ENCODE peak calls at places on chromosome 17, in ten cellular contexts. O, C, S, Q, J, H, B, K, D and G are unnamed samples.

GRCh38 chr17:45091778-45092425 is 30.8 kb downstream of the NMT1 start:
- DNase-seq in K (no peak), O (no peak), J (no peak), C (no peak), Q (peak; percentile 57), H (no peak), S (no peak), D (no peak), B (no peak), G (no peak)

GRCh38 chr17:64110436-64111152 is 19.4 kb downstream of the ERN1 start:
- DNase-seq in C (no peak), D (no peak), O (no peak), B (no peak), K (no peak), Q (no peak), J (no peak), H (no peak), S (no peak), G (no peak)

GRCh38 chr17:67488161-67488560 is 111.1 kb downstream of the PITPNC1 start:
- DNase-seq in H (no peak), O (peak; percentile 68), J (no peak), K (no peak), C (no peak), B (no peak), Q (no peak), S (no peak), D (no peak), G (no peak)

GRCh38 chr17:45341389-45342158 is 24.8 kb upstream of the MAP3K14 start:
- DNase-seq in H (peak; percentile 41), C (peak; percentile 7), B (no peak), Q (peak; percentile 94), J (peak; percentile 70), D (no peak), S (no peak), K (no peak), O (no peak), G (no peak)

GRCh38 chr17:44004761-44005526 is 522 bp downstream of the NAGS start:
- DNase-seq in Q (no peak), C (peak; percentile 49), D (peak; percentile 36), K (no peak), H (no peak), S (no peak), O (peak; percentile 71), J (peak; percentile 70), B (no peak), G (peak; percentile 46)

GRCh38 chr17:45293413-45294211 is 23.2 kb downstream of the MAP3K14 start:
- DNase-seq in O (peak; percentile 86), C (peak; percentile 80), B (no peak), D (peak; percentile 78), J (peak; percentile 87), H (peak; percentile 58), S (no peak), K (no peak), Q (peak; percentile 97), G (no peak)

GRCh38 chr17:61488878-61489718 is 36.9 kb downstream of the TBX4 start:
- DNase-seq in C (peak; percentile 81), K (no peak), O (no peak), S (no peak), B (no peak), H (peak; percentile 90), Q (peak; percentile 42), J (no peak), D (peak; percentile 61), G (no peak)

GRCh38 chr17:66915204-66915611 is 49.3 kb upstream of the CACNG4 start:
- DNase-seq in S (no peak), H (peak; percentile 21), C (peak; percentile 62), B (no peak), D (peak; percentile 52), J (no peak), K (no peak), Q (peak; percentile 65), O (no peak), G (no peak)

GRCh38 chr17:59851431-59852375 is 41.0 kb downstream of the TUBD1 start:
- DNase-seq in B (no peak), D (peak; percentile 47), C (peak; percentile 70), J (no peak), O (peak; percentile 90), Q (peak; percentile 90), H (no peak), K (no peak), S (no peak), G (no peak)

GRCh38 chr17:45150911-45151809 is 2.9 kb downstream of the HEXIM1 start:
- DNase-seq in K (no peak), D (no peak), B (no peak), C (no peak), S (no peak), J (no peak), O (no peak), H (no peak), Q (no peak), G (peak; percentile 53)

DNA sequence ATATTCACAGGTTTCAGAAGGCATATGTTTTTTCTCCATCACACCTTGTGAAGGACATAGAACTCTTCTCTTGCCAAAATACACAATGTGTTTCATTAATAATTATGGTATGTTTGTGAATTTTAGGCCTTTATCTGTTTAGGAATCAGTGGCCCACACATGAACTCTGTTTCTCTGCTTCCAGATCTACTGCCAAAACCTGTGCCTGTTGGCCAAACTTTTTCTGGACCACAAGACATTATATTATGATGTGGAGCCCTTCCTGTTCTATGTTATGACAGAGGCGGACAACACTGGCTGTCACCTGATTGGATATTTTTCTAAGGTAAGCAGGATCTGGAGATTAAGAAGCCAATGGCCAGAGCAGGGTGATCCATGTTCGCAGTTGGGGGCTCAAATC is 26.4 kb downstream of the TAC4 start:
- DNase-seq in O (no peak), S (no peak), B (no peak), H (no peak), J (no peak), Q (no peak), K (no peak), C (no peak), D (no peak), G (no peak)
- TF ChIP-seq POLR2A in O (no peak), S (no peak), B (no peak), H (no peak), J (no peak), Q (no peak), K (no peak), C (no peak), D (no peak), G (no peak)

GRCh38 chr17:27479838-27480237 is 23.6 kb downstream of the KSR1 start:
- DNase-seq in D (no peak), S (no peak), Q (no peak), J (no peak), B (no peak), K (no peak), O (no peak), C (no peak), H (no peak), G (no peak)

GRCh38 chr17:27481327-27481726 is 25.1 kb downstream of the KSR1 start:
- DNase-seq in D (no peak), O (no peak), K (no peak), Q (no peak), B (no peak), H (no peak), S (no peak), J (no peak), C (no peak), G (peak; percentile 29)

GRCh38 chr17:27477971-27478684 is 21.9 kb downstream of the KSR1 start:
- DNase-seq in D (no peak), Q (no peak), H (no peak), B (no peak), J (no peak), C (no peak), S (no peak), O (no peak), K (no peak), G (no peak)

GRCh38 chr17:27478901-27479531 is 22.8 kb downstream of the KSR1 start:
- DNase-seq in D (no peak), O (no peak), Q (peak; percentile 29), C (no peak), H (no peak), J (no peak), B (no peak), K (no peak), S (no peak), G (no peak)

DNA sequence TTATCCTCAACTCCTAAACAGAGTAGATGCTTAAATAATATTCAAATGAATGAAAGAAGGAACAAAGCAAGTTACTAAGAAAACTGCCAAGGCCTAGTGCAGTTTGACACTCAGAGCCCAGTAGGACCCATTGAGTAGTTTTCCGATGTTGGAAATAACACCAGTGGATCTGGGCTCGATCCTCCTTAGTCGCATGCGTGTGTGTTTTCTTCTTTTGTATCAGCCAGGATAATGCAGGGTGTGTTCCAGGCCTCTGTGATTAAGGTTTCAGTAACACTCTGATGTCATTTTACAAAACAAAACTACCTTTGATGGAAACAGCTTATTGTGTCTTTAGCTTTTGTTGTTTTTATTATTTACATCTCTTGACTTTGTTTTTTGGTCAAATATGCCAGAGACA is 24.5 kb downstream of the KSR1 start:
- DNase-seq in C (no peak), B (no peak), Q (no peak), O (no peak), S (no peak), J (no peak), H (no peak), D (no peak), K (no peak), G (no peak)
- TF ChIP-seq POLR2A in C (no peak), B (no peak), Q (no peak), O (no peak), S (no peak), J (no peak), H (no peak), D (no peak), K (no peak), G (no peak)

DNA sequence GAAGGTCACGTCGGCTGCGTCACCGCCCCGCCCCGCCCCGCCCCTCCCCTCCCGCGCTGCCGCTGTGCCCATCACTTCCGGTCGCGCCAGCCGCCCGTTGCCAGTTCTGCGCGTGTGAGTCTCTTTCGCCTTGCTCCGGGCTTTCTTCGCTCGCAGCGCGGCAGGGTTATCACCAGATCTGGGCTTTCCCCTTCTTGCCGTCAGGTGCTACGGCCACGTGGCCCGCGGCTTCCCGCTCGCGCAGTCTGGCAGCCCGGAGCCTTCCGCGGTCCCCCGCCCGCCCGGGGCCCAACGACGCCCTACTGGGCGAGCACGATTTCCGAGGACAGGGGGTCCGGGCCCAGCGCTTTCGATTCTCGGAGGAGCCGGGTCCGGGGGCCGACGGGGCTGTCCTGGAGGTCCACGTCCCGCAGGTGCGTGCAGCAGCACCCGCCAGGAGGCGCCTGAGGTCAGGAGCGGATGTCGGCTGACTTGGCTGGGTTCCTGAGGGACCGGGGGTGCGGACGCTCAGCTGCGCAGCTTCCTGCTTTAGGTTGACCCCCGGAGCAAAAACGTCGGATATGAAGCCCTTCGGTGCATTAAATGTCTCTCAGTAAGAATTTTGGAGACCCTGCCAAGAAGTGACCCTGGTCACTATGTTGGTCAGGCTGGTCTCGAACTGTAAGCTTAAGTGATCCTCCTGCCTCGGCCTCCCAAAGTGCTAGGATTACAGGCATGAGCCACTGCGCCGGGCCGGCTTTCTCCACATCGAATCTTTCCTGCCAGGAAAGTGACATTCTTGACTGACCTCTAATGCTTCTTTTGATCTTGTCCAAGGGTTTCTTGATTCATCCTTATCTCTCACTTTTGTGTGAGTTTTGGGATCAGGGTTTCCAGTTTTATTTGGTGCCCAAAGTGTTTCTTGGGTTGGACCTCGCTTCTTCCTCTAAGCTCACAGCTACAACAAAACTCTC is at the start of gene METTL23:
- DNase-seq in Q (peak; percentile 81), S (peak; percentile 66), H (peak; percentile 68), B (peak; percentile 75), K (no peak), C (peak; percentile 90), J (peak; percentile 92), O (peak; percentile 92), D (peak; percentile 88), G (peak; percentile 91)
- TF ChIP-seq POLR2A in Q (peak; percentile 74), S (peak; percentile 28), H (peak; percentile 50), B (peak; percentile 76), K (no peak), C (no peak), J (no peak), O (no peak), D (no peak), G (no peak)

GRCh38 chr17:39794249-39794970 is 56.7 kb downstream of the GRB7 start:
- DNase-seq in D (peak; percentile 37), C (peak; percentile 58), S (no peak), J (no peak), K (no peak), H (no peak), Q (no peak), O (no peak), B (no peak), G (no peak)
- TF ChIP-seq POLR2A in D (no peak), C (no peak), S (peak; percentile 44), J (no peak), K (no peak), H (no peak), Q (no peak), O (no peak), B (peak; percentile 38), G (no peak)